ENCODE peak calls at places on chromosomes 12 and 14, in five cellular contexts. I, Z, X, B and O are unnamed samples.

GRCh38 chr12:14905269-14906004 is 19.8 kb upstream of the MGP start:
- DNase-seq in X (no peak), I (no peak), B (no peak), Z (no peak), O (no peak)

GRCh38 chr14:77111021-77111420 is 13.0 kb downstream of the CIPC start:
- DNase-seq in X (no peak), I (peak), B (no peak), Z (no peak), O (peak)

GRCh38 chr12:78959556-78959955 is 95.0 kb downstream of the SYT1 start:
- DNase-seq in B (no peak), Z (no peak), X (no peak), I (no peak), O (no peak)

GRCh38 chr12:102769323-102769916 is 147.6 kb downstream of the PAH start:
- DNase-seq in Z (peak), X (no peak), I (no peak), B (peak), O (peak)

GRCh38 chr14:53327716-53328115 is 174.6 kb upstream of the DDHD1 start:
- DNase-seq in Z (no peak), B (no peak), X (no peak), I (no peak), O (no peak)

GRCh38 chr12:34298971-34299801 is 276.9 kb downstream of the ALG10 start:
- DNase-seq in I (no peak), Z (no peak), X (peak), B (no peak), O (no peak)

GRCh38 chr14:22515961-22516360 is 73.1 kb downstream of the DAD1 start:
- DNase-seq in X (no peak), I (no peak), B (no peak), Z (no peak), O (no peak)

GRCh38 chr14:104119119-104119699 is 19.2 kb upstream of the KIF26A start:
- DNase-seq in Z (no peak), X (peak), I (peak), B (no peak), O (no peak)

GRCh38 chr12:103441437-103442186 is 54.2 kb downstream of the C12orf42 start:
- DNase-seq in Z (no peak), X (peak), I (no peak), B (no peak), O (no peak)

GRCh38 chr14:90510208-90510607 is 113.4 kb downstream of the CALM1 start:
- DNase-seq in B (no peak), X (no peak), Z (no peak), I (peak), O (peak)

GRCh38 chr12:130807309-130807708 is 31.7 kb downstream of the STX2 start:
- DNase-seq in Z (no peak), X (no peak), B (no peak), I (no peak), O (no peak)

GRCh38 chr12:117161460-117162166 is 28.7 kb downstream of the FBXO21 start:
- DNase-seq in I (no peak), Z (no peak), B (no peak), X (no peak), O (no peak)

GRCh38 chr12:42530284-42530683 is 59.3 kb downstream of the PRICKLE1 start:
- DNase-seq in Z (no peak), I (no peak), B (no peak), X (no peak), O (no peak)

GRCh38 chr12:107400686-107401447 is 284.7 kb upstream of the PWP1 start:
- DNase-seq in X (no peak), Z (peak), I (no peak), B (no peak), O (no peak)

GRCh38 chr12:104357431-104357952 is 54.0 kb downstream of the EID3 start:
- DNase-seq in I (no peak), X (no peak), Z (no peak), B (no peak), O (no peak)

GRCh38 chr12:120399531-120399930 is 30.6 kb upstream of the MSI1 start:
- DNase-seq in I (no peak), Z (no peak), B (no peak), X (no peak), O (no peak)

GRCh38 chr12:28872654-28873268 is 276.3 kb upstream of the FAR2 start:
- DNase-seq in X (no peak), B (peak), Z (peak), I (no peak), O (no peak)

GRCh38 chr12:70149665-70150064 is 93.6 kb upstream of the CNOT2 start:
- DNase-seq in I (no peak), B (no peak), X (no peak), Z (no peak), O (no peak)

GRCh38 chr14:49920935-49921334 is 28.1 kb downstream of the ARF6 start:
- DNase-seq in X (no peak), I (no peak), B (no peak), Z (no peak), O (no peak)

GRCh38 chr14:89251066-89251465 is 166.0 kb downstream of the FOXN3 start:
- DNase-seq in I (no peak), X (no peak), Z (no peak), B (no peak), O (no peak)

GRCh38 chr12:108320503-108321293 is 18.4 kb downstream of the CMKLR1 start:
- DNase-seq in Z (no peak), X (no peak), B (no peak), I (no peak), O (no peak)

GRCh38 chr12:12734561-12735071 is 17.4 kb downstream of the CDKN1B start:
- DNase-seq in Z (no peak), I (no peak), X (no peak), B (no peak), O (no peak)

GRCh38 chr12:2248901-2249381 is 196.2 kb downstream of the CACNA1C start:
- DNase-seq in X (no peak), I (no peak), Z (no peak), B (no peak), O (no peak)

GRCh38 chr12:26264215-26264838 is 69.0 kb downstream of the SSPN start:
- DNase-seq in B (no peak), I (no peak), Z (no peak), X (no peak), O (no peak)

GRCh38 chr14:101960225-101960624 is 4.1 kb upstream of the DYNC1H1 start:
- DNase-seq in I (no peak), X (peak), B (no peak), Z (peak), O (no peak)

GRCh38 chr12:116539361-116539771 is 19.8 kb upstream of the MAP1LC3B2 start:
- DNase-seq in I (no peak), X (no peak), Z (no peak), B (no peak), O (peak)

GRCh38 chr14:97273540-97273939 is 476.4 kb downstream of the VRK1 start:
- DNase-seq in B (no peak), I (no peak), X (no peak), Z (no peak), O (no peak)

GRCh38 chr14:40292664-40293063 is 860.4 kb upstream of the FBXO33 start:
- DNase-seq in I (no peak), B (no peak), Z (no peak), X (no peak), O (no peak)

GRCh38 chr12:68958337-68958736 is 25.4 kb upstream of the CPM start:
- DNase-seq in X (no peak), B (no peak), Z (peak), I (no peak), O (no peak)

GRCh38 chr12:25423355-25423754 is 129.7 kb downstream of the LMNTD1 start:
- DNase-seq in I (no peak), X (no peak), B (no peak), Z (no peak), O (no peak)

GRCh38 chr12:23204933-23205778 is 580.2 kb downstream of the ETNK1 start:
- DNase-seq in I (no peak), B (peak), Z (peak), X (no peak), O (no peak)

GRCh38 chr14:72420749-72421452 is 473.0 kb downstream of the DPF3 start:
- DNase-seq in I (peak), Z (peak), B (peak), X (no peak), O (peak)

DNA sequence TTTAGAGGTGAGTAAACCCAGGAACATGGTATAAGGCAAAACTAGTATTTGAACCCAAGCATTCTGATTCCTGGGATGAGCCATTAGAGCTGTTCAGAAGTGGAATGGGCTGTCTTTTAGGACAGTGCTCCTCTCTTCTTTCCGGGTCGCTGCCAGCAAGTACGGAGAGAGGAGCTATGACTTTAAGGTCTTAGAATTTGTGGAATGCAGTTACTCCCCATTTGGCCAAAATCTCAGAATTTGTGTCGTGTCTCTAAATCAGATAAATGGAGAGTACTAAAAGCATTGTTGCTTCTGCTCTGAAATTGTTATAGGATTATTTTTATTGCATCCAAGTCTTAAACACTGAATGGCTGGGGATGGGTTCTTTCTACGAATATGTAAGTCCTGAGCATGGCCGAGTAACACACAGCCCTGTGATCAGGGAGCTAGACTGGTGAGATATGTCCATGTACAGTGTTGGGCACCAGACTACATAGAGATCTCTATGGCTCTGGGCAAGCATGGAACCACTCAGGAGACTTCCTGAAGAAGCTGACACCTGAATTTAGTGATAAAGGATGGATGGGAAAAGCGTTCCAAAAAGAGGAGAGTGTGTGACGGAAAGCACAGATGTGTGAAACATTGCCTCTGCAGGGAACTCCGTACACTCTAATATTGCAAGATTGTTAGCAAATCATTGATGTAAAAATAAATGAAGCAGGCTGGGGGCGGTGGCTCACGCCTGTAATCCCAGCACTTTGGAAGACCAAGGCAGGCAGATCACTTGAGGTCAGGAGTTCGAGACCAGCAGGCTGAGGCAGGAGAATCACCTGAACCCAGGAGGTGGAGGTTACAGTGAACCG is 184.7 kb downstream of the SRGAP1 start:
- DNase-seq in B (no peak), I (no peak), Z (no peak), X (no peak), O (no peak)
- H3K27ac ChIP-seq in B (no peak), I (peak), Z (no peak), X (no peak), O (no peak)

GRCh38 chr12:127169321-127170270 is 1097.4 kb upstream of the TMEM132C start:
- DNase-seq in B (no peak), I (no peak), Z (no peak), X (no peak), O (no peak)

GRCh38 chr12:127161466-127161865 is 1105.5 kb upstream of the TMEM132C start:
- DNase-seq in B (no peak), Z (no peak), X (no peak), I (no peak), O (no peak)

GRCh38 chr12:127162307-127162706 is 1104.7 kb upstream of the TMEM132C start:
- DNase-seq in B (peak), Z (no peak), X (no peak), I (no peak), O (no peak)

GRCh38 chr12:127162902-127163301 is 1104.1 kb upstream of the TMEM132C start:
- DNase-seq in Z (no peak), I (no peak), X (no peak), B (no peak), O (no peak)

GRCh38 chr12:127165567-127166392 is 1101.2 kb upstream of the TMEM132C start:
- DNase-seq in Z (peak), I (peak), X (peak), B (peak), O (peak)
- TF ChIP-seq POLR2AphosphoS5 in Z (no peak), I (peak), X (peak), B (peak), O (no peak)

GRCh38 chr12:122021193-122021821 is 377 bp upstream of the BCL7A start:
- DNase-seq in B (no peak), I (no peak), Z (peak), X (peak), O (peak)
- TF ChIP-seq CTCF in B (no peak), I (no peak), Z (no peak), X (no peak), O (no peak)

GRCh38 chr14:51304428-51304827 is 64.4 kb downstream of the TMX1 start:
- DNase-seq in I (no peak), Z (no peak), B (no peak), X (no peak), O (no peak)

GRCh38 chr14:51308872-51309271 is 68.8 kb downstream of the TMX1 start:
- DNase-seq in X (no peak), B (no peak), I (no peak), Z (no peak), O (no peak)

GRCh38 chr14:51305761-51306160 is 65.7 kb downstream of the TMX1 start:
- DNase-seq in X (no peak), B (no peak), I (no peak), Z (no peak), O (no peak)

GRCh38 chr14:51302319-51303030 is 62.4 kb downstream of the TMX1 start:
- DNase-seq in B (no peak), X (no peak), I (no peak), Z (no peak), O (no peak)

DNA sequence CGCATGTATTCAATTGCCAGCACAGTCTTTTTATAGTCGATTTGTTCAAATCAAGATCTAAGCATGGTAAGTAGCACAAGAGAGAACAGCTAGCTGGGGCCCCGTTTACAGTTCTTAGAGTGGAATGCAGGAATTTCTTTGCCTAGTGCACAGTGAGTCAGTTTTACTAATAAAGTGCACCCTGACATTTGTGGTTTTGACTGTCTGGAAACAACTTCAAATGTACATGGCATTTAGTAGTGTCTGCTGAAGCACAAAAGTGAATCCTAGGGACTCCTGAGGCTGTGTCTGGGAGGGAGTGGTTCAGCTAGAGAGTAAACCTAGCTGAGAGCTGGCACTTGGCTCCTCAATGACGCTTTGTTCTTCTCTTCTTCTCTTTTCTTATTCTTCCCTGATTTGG is 64.9 kb downstream of the TMX1 start:
- DNase-seq in X (no peak), I (no peak), B (no peak), Z (no peak), O (no peak)
- H3K27ac ChIP-seq in X (no peak), I (peak), B (no peak), Z (no peak), O (peak)

GRCh38 chr12:53484686-53485567 is 14.3 kb downstream of the MAP3K12 start:
- DNase-seq in I (no peak), Z (no peak), X (no peak), B (no peak), O (no peak)
- TF ChIP-seq POLR2AphosphoS5 in I (no peak), Z (peak), X (no peak), B (no peak), O (no peak)

GRCh38 chr12:77723308-77723707 is 107.4 kb upstream of the NAV3 start:
- DNase-seq in X (no peak), Z (no peak), B (no peak), I (no peak), O (peak)

GRCh38 chr12:77725611-77726010 is 105.1 kb upstream of the NAV3 start:
- DNase-seq in I (no peak), Z (no peak), X (no peak), B (no peak), O (no peak)

GRCh38 chr12:77724367-77724957 is 106.2 kb upstream of the NAV3 start:
- DNase-seq in B (peak), I (no peak), Z (no peak), X (no peak), O (no peak)

DNA sequence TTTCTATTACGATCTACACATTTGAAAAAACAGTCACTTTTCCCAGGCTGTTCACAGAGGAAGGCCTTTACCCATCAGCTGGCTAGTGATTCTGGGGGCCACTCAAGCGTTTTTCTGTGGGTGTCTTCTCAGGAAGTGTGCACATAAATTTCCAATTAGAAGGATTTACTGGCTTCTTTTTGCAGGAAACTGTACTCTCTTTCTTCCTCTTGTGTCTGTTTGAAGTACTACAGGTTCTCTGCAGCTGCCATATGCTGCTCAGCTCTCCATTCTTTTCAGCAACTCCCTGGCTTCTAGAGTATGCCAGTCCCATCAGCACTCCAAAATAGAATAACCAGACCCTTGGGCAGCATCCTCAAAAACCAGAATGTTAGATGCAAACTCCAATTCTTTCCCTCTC is 110.4 kb upstream of the NAV3 start:
- DNase-seq in I (no peak), X (no peak), B (no peak), Z (no peak), O (no peak)
- TF ChIP-seq CTCF in I (no peak), X (no peak), B (peak), Z (no peak), O (no peak)

GRCh38 chr14:103067231-103067954 is 10.0 kb upstream of the CDC42BPB start:
- DNase-seq in I (no peak), X (peak), B (peak), Z (no peak), O (no peak)
- H3K27ac ChIP-seq in I (peak), X (no peak), B (peak), Z (no peak), O (no peak)

GRCh38 chr12:57487597-57488396 is at the start of gene MARS1:
- DNase-seq in B (peak), Z (peak), X (peak), I (peak), O (peak)
- TF ChIP-seq POLR2AphosphoS5 in B (peak), Z (peak), X (peak), I (peak), O (peak)

GRCh38 chr12:7681535-7681934 is 14.0 kb downstream of the GDF3 start:
- DNase-seq in X (no peak), I (no peak), B (no peak), Z (no peak), O (no peak)
- TF ChIP-seq CTCF in X (no peak), I (no peak), B (no peak), Z (no peak), O (no peak)

GRCh38 chr14:70397746-70398145 is 19.1 kb downstream of the SYNJ2BP start:
- DNase-seq in Z (no peak), I (no peak), X (no peak), B (no peak), O (no peak)
- H3K27ac ChIP-seq in Z (no peak), I (no peak), X (no peak), B (no peak), O (no peak)